ENCODE peak calls at places on chromosome 11, in ten cellular contexts. F, Q, U, I, V, B, Z, Y, E and D are unnamed samples.

GRCh38 chr11:95867105-95867504 is 56.8 kb downstream of the MTMR2 start:
- DNase-seq in B (no peak), Q (no peak), V (no peak), F (no peak), Z (no peak), U (no peak), Y (no peak), I (no peak), E (no peak), D (no peak)

GRCh38 chr11:38411149-38411548 is 1813.1 kb upstream of the RAG2 start:
- DNase-seq in F (no peak), Z (no peak), E (no peak), Y (no peak), B (peak; percentile 10), V (no peak), Q (no peak), I (no peak), U (no peak), D (no peak)

GRCh38 chr11:19766206-19766605 is 53.6 kb downstream of the NAV2 start:
- DNase-seq in F (no peak), B (no peak), Q (no peak), Z (no peak), U (peak; percentile 52), E (no peak), V (no peak), I (no peak), Y (no peak), D (no peak)

GRCh38 chr11:967995-968751 is 42.5 kb downstream of the AP2A2 start:
- DNase-seq in Z (no peak), U (no peak), E (no peak), V (no peak), B (no peak), I (no peak), Y (peak; percentile 39), F (no peak), Q (no peak), D (no peak)

GRCh38 chr11:126891556-126892217 is 108.9 kb downstream of the KIRREL3 start:
- DNase-seq in Q (peak; percentile 64), U (no peak), B (no peak), I (no peak), V (peak; percentile 9), Z (no peak), Y (peak; percentile 69), F (peak; percentile 56), E (no peak), D (no peak)

GRCh38 chr11:31397239-31397834 is 27.7 kb downstream of the DNAJC24 start:
- DNase-seq in B (peak; percentile 56), F (no peak), U (peak; percentile 38), E (no peak), Q (no peak), Z (no peak), I (no peak), Y (no peak), V (no peak), D (peak; percentile 31)

GRCh38 chr11:74019860-74020259 is 11.0 kb upstream of the UCP3 start:
- DNase-seq in E (no peak), F (no peak), U (peak; percentile 37), Q (no peak), V (no peak), I (no peak), Y (no peak), B (no peak), Z (no peak), D (peak; percentile 13)

GRCh38 chr11:78299000-78299712 is 110.4 kb downstream of the USP35 start:
- DNase-seq in Y (no peak), Q (no peak), F (no peak), I (no peak), Z (no peak), U (no peak), E (no peak), B (no peak), V (no peak), D (no peak)

GRCh38 chr11:61896665-61897386 is 5.5 kb upstream of the FADS3 start:
- DNase-seq in Q (no peak), Y (no peak), F (no peak), E (no peak), U (no peak), B (no peak), I (no peak), Z (no peak), V (no peak), D (no peak)

GRCh38 chr11:69089258-69089657 is 40.5 kb downstream of the TPCN2 start:
- DNase-seq in V (peak; percentile 53), U (peak; percentile 86), Y (peak; percentile 96), Q (no peak), E (no peak), B (peak; percentile 81), I (no peak), F (peak; percentile 79), Z (no peak), D (peak; percentile 40)

GRCh38 chr11:36091256-36091811 is 147.5 kb downstream of the LDLRAD3 start:
- DNase-seq in U (no peak), V (no peak), E (no peak), Z (no peak), F (no peak), B (no peak), Q (no peak), I (no peak), Y (no peak), D (no peak)

GRCh38 chr11:119263352-119263940 is 53.5 kb downstream of the MCAM start:
- DNase-seq in B (no peak), E (no peak), Z (no peak), F (no peak), U (no peak), I (no peak), Y (no peak), Q (no peak), V (no peak), D (no peak)

GRCh38 chr11:119258983-119259382 is 52.8 kb downstream of the CBL start:
- DNase-seq in Z (no peak), Y (no peak), V (no peak), Q (no peak), B (no peak), I (no peak), U (no peak), F (no peak), E (no peak), D (no peak)

GRCh38 chr11:119266517-119267255 is 50.2 kb downstream of the MCAM start:
- DNase-seq in Z (no peak), V (no peak), E (no peak), Q (no peak), I (no peak), B (no peak), Y (no peak), U (no peak), F (no peak), D (no peak)

GRCh38 chr11:119266063-119266462 is 50.9 kb downstream of the MCAM start:
- DNase-seq in U (no peak), Z (no peak), V (no peak), F (no peak), E (no peak), Y (no peak), I (no peak), B (no peak), Q (no peak), D (no peak)

DNA sequence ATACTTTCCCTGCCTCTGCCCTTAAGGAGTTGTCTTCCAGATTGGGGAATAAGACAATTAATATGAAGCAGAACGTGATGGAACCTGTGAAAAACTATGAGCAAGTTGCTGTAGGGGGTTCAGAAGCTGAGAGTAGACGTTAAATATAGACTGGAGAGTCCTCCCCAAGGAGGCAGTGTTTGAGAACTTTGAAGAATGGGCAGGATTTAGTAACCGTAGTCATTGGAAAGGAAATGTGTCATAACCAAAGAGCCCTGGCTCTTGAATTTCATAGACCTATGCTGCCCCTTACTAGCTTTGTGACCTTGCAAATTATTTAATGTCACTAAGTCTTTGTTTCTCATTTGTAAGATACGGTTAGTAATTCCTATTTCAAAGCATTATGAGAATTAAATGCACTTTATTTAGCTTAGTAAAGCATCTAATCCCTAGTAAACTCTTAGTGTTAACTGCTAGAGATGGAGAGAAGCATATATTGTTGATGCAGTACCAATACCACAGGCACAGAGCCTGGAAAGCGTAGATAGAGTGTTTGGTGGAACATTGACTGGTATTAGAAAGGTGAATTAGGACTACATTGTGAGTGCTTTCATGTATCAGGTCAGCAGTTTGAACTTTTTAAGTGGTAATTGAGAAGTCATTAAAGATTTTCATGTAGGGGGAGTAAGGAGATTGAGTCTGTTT is 54.1 kb downstream of the MCAM start:
- DNase-seq in I (no peak), Q (no peak), E (no peak), Z (no peak), Y (peak; percentile 87), B (peak; percentile 33), F (no peak), V (no peak), U (peak; percentile 56), D (peak; percentile 32)
- TF ChIP-seq CTCF in I (no peak), Q (no peak), E (no peak), Z (no peak), Y (peak; percentile 28), B (peak; percentile 33), F (no peak), V (peak; percentile 20), U (peak; percentile 15), D (no peak)

DNA sequence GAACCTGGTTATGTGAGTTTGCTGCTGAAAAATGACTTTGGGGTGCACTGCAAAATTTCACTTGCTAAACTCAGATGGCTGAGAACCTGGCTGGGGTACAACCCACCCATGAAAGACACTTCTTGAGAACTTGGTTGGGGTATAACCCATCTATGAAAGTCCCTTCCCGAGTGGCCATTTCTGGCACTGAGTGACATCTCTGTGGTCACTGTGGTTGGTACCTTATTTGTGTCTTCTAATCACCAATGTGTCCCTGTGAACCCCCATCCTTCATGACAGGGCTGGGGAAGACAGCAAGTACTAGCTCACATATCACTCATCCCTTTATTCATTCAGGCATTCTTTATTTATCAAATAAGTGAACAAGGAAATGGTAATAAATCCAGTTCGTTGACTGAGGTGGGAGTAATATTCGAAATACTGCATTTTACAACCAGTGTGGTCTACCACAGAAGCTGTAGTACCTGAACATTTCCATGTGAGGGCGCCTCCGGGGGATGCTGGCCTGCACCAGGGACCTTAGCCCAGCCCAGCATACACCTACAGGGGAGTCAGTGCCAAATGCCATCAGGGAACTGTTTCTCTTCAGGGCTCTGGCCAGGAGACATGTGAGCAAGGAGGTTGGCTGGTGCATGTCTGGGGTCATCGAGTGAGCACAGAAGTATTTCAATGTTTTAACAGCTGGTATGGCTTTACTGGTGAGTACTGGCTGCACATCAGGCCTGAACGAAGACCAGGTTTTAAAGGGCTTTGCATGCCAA is 122.1 kb downstream of the CSNK2A3 start:
- DNase-seq in Y (no peak), Q (no peak), U (no peak), E (no peak), F (no peak), I (peak; percentile 6), V (no peak), B (peak; percentile 40), Z (peak; percentile 78), D (no peak)
- TF ChIP-seq CTCF in Y (peak; percentile 28), Q (peak; percentile 60), U (peak; percentile 43), E (peak; percentile 34), F (peak; percentile 18), I (peak; percentile 77), V (peak; percentile 45), B (peak; percentile 60), Z (peak; percentile 82), D (peak; percentile 20)

GRCh38 chr11:33133761-33134160 is 27.5 kb downstream of the CSTF3 start:
- DNase-seq in Z (no peak), I (no peak), Y (no peak), Q (no peak), E (no peak), F (no peak), V (no peak), B (no peak), U (no peak), D (no peak)
- TF ChIP-seq CTCF in Z (no peak), I (no peak), Y (no peak), Q (no peak), E (no peak), F (no peak), V (no peak), B (no peak), U (no peak), D (no peak)

GRCh38 chr11:64516226-64516625 is 74.8 kb upstream of the SLC22A12 start:
- DNase-seq in E (no peak), Z (no peak), B (no peak), F (no peak), Q (no peak), Y (no peak), U (no peak), I (no peak), V (no peak), D (peak; percentile 12)
- TF ChIP-seq CTCF in E (no peak), Z (peak; percentile 44), B (peak; percentile 58), F (no peak), Q (no peak), Y (no peak), U (peak; percentile 12), I (peak; percentile 57), V (no peak), D (no peak)